ENCODE peak calls at places on chromosomes 1 and 21, in seven cellular contexts. O, B, S, Q, M, W and Z are unnamed samples. For H3K36me3, the result is how much of the 10 kb centered on the place peaks cover.

GRCh38 chr21:43854773-43855633 is 10.0 kb upstream of the AGPAT3 start:
- DNase-seq in B (no peak), Q (no peak), S (no peak), O (no peak), W (no peak), M (no peak), Z (no peak)

GRCh38 chr1:60950431-60951068 is 131.8 kb upstream of the NFIA start:
- DNase-seq in W (no peak), O (no peak), S (no peak), Q (no peak), B (no peak), M (no peak), Z (no peak)

GRCh38 chr1:38266197-38266520 is 219.6 kb upstream of the POU3F1 start:
- DNase-seq in B (no peak), O (no peak), S (no peak), W (no peak), M (no peak), Q (peak), Z (no peak)

GRCh38 chr1:157704878-157705277 is 4.3 kb upstream of the FCRL3 start:
- DNase-seq in B (no peak), Q (no peak), M (no peak), S (no peak), W (no peak), O (no peak), Z (no peak)

GRCh38 chr1:118100686-118101300 is 84.2 kb downstream of the SPAG17 start:
- DNase-seq in Q (no peak), W (no peak), B (no peak), S (no peak), M (no peak), O (no peak), Z (no peak)

GRCh38 chr1:97174039-97174704 is 452.6 kb downstream of the PTBP2 start:
- DNase-seq in M (no peak), B (no peak), O (peak), Q (no peak), W (no peak), S (no peak), Z (peak)

GRCh38 chr1:111856411-111857135 is 100.9 kb downstream of the DDX20 start:
- DNase-seq in W (no peak), O (no peak), B (no peak), M (no peak), Q (no peak), S (peak), Z (no peak)

GRCh38 chr1:23483327-23484252 is at the start of gene ASAP3:
- DNase-seq in B (no peak), S (peak), M (peak), W (no peak), O (peak), Q (peak), Z (no peak)

GRCh38 chr21:35333831-35334593 is 284.9 kb upstream of the RUNX1 start:
- DNase-seq in W (peak), M (no peak), B (no peak), O (no peak), S (no peak), Q (no peak), Z (no peak)

GRCh38 chr1:40944326-40944725 is 35.2 kb upstream of the CTPS1 start:
- DNase-seq in B (no peak), Q (peak), W (no peak), O (no peak), S (peak), M (peak), Z (no peak)

GRCh38 chr1:82258887-82259286 is 458.2 kb downstream of the ADGRL2 start:
- DNase-seq in Q (no peak), M (no peak), S (no peak), O (no peak), B (no peak), W (no peak), Z (no peak)

GRCh38 chr1:78836736-78837135 is 169.8 kb downstream of the ADGRL4 start:
- DNase-seq in M (no peak), B (no peak), O (no peak), S (no peak), W (no peak), Q (no peak), Z (no peak)

GRCh38 chr1:223180803-223181321 is 37.8 kb upstream of the TLR5 start:
- DNase-seq in B (no peak), M (no peak), S (no peak), Q (no peak), W (peak), O (no peak), Z (peak)

GRCh38 chr1:222926566-222926965 is 111.7 kb downstream of the DISP1 start:
- DNase-seq in S (no peak), Q (no peak), M (no peak), O (no peak), W (no peak), B (no peak), Z (no peak)

GRCh38 chr1:115748396-115749130 is 20.0 kb downstream of the CASQ2 start:
- DNase-seq in M (no peak), S (no peak), O (no peak), W (no peak), Q (no peak), B (no peak), Z (no peak)

GRCh38 chr1:94783342-94784264 is 36.6 kb upstream of the SLC44A3 start:
- DNase-seq in O (no peak), B (peak), W (peak), Q (peak), M (peak), S (no peak), Z (no peak)

DNA sequence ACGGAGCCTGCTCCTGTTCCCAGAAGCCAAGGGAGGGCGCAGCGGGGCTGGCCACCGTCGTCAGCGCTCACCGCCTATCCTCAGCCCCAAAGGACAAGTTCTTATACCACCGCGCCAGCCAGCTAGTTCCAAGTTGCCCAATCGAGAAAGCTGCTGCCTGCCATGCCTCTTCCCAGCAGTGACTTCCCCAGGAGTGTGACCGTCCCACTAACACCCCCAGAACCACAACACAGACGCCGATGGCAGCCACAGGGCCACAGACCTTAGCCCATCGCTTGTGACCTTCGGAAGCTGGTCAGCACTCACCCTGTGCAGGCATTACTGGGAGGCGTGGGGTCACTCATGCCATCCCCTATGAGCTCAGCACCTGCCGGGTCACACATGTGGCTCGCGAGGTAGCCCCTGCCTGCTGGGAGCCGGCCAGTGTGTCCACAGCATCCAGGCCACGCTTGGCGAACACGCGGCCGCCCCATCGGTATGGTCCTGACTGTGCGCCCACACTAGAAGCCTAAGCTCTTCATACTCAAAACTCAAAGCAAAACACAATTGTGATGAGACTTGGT is 20.1 kb downstream of the NADK start:
- DNase-seq in W (no peak), B (no peak), S (no peak), O (no peak), M (no peak), Q (no peak), Z (no peak)
- H3K36me3 ChIP-seq in W (half or more), B (under half), S (under half), O (under half), M (under half), Q (under half), Z (half or more)

GRCh38 chr1:77680173-77680572 is 2.3 kb downstream of the ZZZ3 start:
- DNase-seq in B (no peak), M (no peak), O (no peak), S (no peak), W (no peak), Q (no peak), Z (no peak)

GRCh38 chr1:77683142-77683835 is 831 bp upstream of the ZZZ3 start:
- DNase-seq in B (peak), S (peak), M (peak), W (peak), Q (peak), O (peak), Z (no peak)

GRCh38 chr1:77683836-77684148 is 1.3 kb upstream of the ZZZ3 start:
- DNase-seq in Q (no peak), M (no peak), S (no peak), B (no peak), W (no peak), O (no peak), Z (no peak)

GRCh38 chr1:77678628-77679610 is 3.5 kb downstream of the ZZZ3 start:
- DNase-seq in O (no peak), S (no peak), Q (no peak), W (no peak), B (no peak), M (no peak), Z (no peak)

DNA sequence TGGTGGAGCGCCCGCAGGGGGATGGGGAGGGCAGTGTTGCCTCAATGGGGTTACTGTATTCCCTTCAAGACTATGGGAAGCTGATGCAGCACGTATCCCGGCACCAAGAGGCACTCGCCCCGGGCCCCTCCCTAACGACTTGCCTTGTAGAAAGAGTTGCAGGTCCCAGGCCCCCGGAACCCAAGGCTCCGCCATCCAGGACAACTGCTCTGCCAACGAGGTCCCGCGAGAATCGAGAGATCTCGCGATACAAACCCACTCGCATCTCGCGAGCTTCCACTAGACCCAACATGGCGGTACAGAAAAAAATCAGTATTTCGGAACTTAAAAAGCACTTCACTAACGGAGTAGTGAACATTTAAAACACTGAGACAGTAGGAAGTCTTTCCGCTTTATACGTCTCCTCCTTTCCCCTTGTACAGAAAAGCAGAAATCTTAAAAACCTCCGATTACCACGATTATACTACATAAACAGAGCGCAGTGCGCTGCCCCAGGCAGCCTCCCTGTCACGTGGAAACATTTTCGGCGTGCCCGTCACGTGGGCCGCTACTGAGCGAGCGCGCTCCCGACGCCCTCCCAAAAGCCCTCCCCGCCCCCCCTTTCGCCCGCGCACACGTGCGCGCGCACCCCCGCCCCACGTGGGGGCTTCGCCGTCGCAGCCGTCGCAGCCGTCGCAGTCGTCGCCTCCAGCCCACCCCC is at the start of gene ZZZ3:
- DNase-seq in Q (peak), M (peak), W (peak), B (peak), S (peak), O (peak), Z (peak)
- TF ChIP-seq POLR2AphosphoS5 in Q (peak), M (peak), W (peak), B (peak), S (peak), O (peak), Z (peak)

GRCh38 chr1:186325239-186325638 is 49.8 kb downstream of the TPR start:
- DNase-seq in S (peak), M (no peak), B (no peak), Q (no peak), W (no peak), O (no peak), Z (no peak)

GRCh38 chr1:186326009-186326408 is 49.0 kb downstream of the TPR start:
- DNase-seq in W (no peak), B (no peak), O (no peak), S (no peak), Q (no peak), M (no peak), Z (no peak)

GRCh38 chr1:186330758-186331157 is 44.3 kb downstream of the TPR start:
- DNase-seq in W (no peak), B (no peak), S (peak), M (no peak), Q (no peak), O (no peak), Z (no peak)

GRCh38 chr1:186323865-186324264 is 51.2 kb downstream of the TPR start:
- DNase-seq in M (no peak), W (no peak), O (no peak), S (no peak), Q (no peak), B (no peak), Z (no peak)

GRCh38 chr1:186327331-186327730 is 47.7 kb downstream of the TPR start:
- DNase-seq in W (no peak), B (no peak), O (no peak), S (no peak), M (no peak), Q (no peak), Z (no peak)
- H3K36me3 ChIP-seq in W (half or more), B (under half), O (half or more), S (half or more), M (under half), Q (under half), Z (half or more)

DNA sequence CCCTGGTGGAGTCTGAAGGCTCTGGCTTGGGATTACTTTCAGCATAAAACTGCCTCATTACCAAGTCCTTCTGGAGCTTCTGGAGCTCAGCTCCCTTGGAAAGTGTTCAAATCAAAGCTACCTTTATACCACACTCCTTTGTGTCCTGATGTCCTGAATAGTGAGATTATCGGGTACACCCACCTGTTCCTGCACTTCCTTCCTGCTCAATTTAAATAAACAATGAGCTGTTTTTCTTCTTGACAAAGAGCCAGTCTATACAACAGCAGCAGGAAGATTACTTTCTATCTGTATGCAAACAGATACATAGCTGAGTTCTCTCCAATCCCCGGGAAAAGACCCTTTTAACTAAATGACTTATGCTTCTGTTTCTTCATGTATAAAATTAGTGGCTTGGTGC is 258.0 kb upstream of the FMN2 start:
- DNase-seq in O (no peak), S (no peak), M (no peak), B (no peak), W (no peak), Q (no peak), Z (no peak)
- TF ChIP-seq POLR2AphosphoS5 in O (no peak), S (no peak), M (no peak), B (no peak), W (no peak), Q (no peak), Z (no peak)